ENCODE peak calls at places on chromosomes 13 and 19, in eight cellular contexts. Q is naive thymus-derived CD4-positive, alpha-beta T cell; Y is tibial nerve; L is cardiac muscle cell; Z is fibroblast of mammary gland; N is body of pancreas; V is mucosa of descending colon; H is suprapubic skin. W is an unnamed sample.

GRCh38 chr19:6969490-6969889 is 51.7 kb downstream of the MBD3L2B start:
- DNase-seq in Q (no peak), Y (no peak), L (no peak), Z (no peak), N (no peak), V (no peak), H (no peak), W (no peak)

GRCh38 chr19:2061936-2062729 is 11.1 kb upstream of the MKNK2 start:
- DNase-seq in Q (no peak), Y (no peak), L (no peak), Z (no peak), N (peak), V (peak), H (no peak), W (no peak)

GRCh38 chr19:5358173-5358800 is 17.7 kb upstream of the PTPRS start:
- DNase-seq in Q (no peak), Y (no peak), L (no peak), Z (peak), N (no peak), V (no peak), H (no peak), W (no peak)

GRCh38 chr13:90717451-90717936 is 630.0 kb upstream of the MIR17HG start:
- DNase-seq in Q (no peak), Y (no peak), L (peak), Z (peak), N (no peak), V (no peak), H (no peak), W (peak)

GRCh38 chr13:21011378-21011777 is 50.0 kb downstream of the LATS2 start:
- DNase-seq in Q (no peak), Y (no peak), L (no peak), Z (no peak), N (no peak), V (no peak), H (no peak), W (no peak)

GRCh38 chr13:75618308-75618707 is 17.8 kb upstream of the LMO7 start:
- DNase-seq in Q (no peak), Y (no peak), L (no peak), Z (no peak), N (no peak), V (no peak), H (no peak), W (no peak)

GRCh38 chr13:30870049-30870884 is 35.8 kb upstream of the MEDAG start:
- DNase-seq in Q (no peak), Y (peak), L (peak), Z (peak), N (peak), V (peak), H (peak), W (no peak)

GRCh38 chr13:80924596-80924995 is 583.7 kb upstream of the SPRY2 start:
- DNase-seq in Q (no peak), Y (no peak), L (peak), Z (peak), N (no peak), V (no peak), H (no peak), W (no peak)

GRCh38 chr19:54100560-54100959 is at the start of gene OSCAR:
- DNase-seq in Q (no peak), Y (no peak), L (peak), Z (no peak), N (no peak), V (no peak), H (no peak), W (no peak)

GRCh38 chr13:86002921-86003488 is 203.8 kb upstream of the SLITRK6 start:
- DNase-seq in Q (no peak), Y (no peak), L (no peak), Z (no peak), N (no peak), V (no peak), H (no peak), W (no peak)

GRCh38 chr13:99522288-99522687 is 21.0 kb downstream of the TM9SF2 start:
- DNase-seq in Q (no peak), Y (no peak), L (peak), Z (no peak), N (no peak), V (no peak), H (no peak), W (no peak)

GRCh38 chr13:113183450-113184129 is 24.9 kb downstream of the PCID2 start:
- DNase-seq in Q (no peak), Y (no peak), L (no peak), Z (no peak), N (no peak), V (no peak), H (no peak), W (no peak)

GRCh38 chr13:113184568-113185440 is 23.7 kb downstream of the PCID2 start:
- DNase-seq in Q (no peak), Y (no peak), L (no peak), Z (no peak), N (no peak), V (no peak), H (no peak), W (no peak)

GRCh38 chr13:113187905-113188595 is 20.4 kb downstream of the PCID2 start:
- DNase-seq in Q (no peak), Y (no peak), L (no peak), Z (no peak), N (no peak), V (no peak), H (no peak), W (no peak)

GRCh38 chr13:113186061-113186900 is 22.2 kb downstream of the PCID2 start:
- DNase-seq in Q (no peak), Y (no peak), L (no peak), Z (peak), N (no peak), V (no peak), H (no peak), W (no peak)

GRCh38 chr13:113187263-113187669 is 21.2 kb downstream of the PCID2 start:
- DNase-seq in Q (no peak), Y (peak), L (peak), Z (peak), N (no peak), V (peak), H (peak), W (peak)
- H3K4me3 ChIP-seq in Q (no peak), Y (no peak), L (no peak), Z (peak), N (no peak), V (no peak), H (peak), W (no peak)

GRCh38 chr19:39514840-39515550 is at the start of gene SELENOV:
- DNase-seq in Q (no peak), Y (no peak), L (no peak), Z (no peak), N (peak), V (no peak), H (no peak), W (no peak)

GRCh38 chr19:39516270-39516669 is 1.3 kb downstream of the SELENOV start:
- DNase-seq in Q (no peak), Y (no peak), L (no peak), Z (no peak), N (no peak), V (no peak), H (no peak), W (no peak)

GRCh38 chr19:39517432-39517831 is 2.5 kb downstream of the SELENOV start:
- DNase-seq in Q (no peak), Y (no peak), L (no peak), Z (no peak), N (no peak), V (no peak), H (no peak), W (no peak)

GRCh38 chr19:39512964-39513363 is 2.0 kb upstream of the SELENOV start:
- DNase-seq in Q (no peak), Y (no peak), L (peak), Z (no peak), N (no peak), V (no peak), H (no peak), W (no peak)

GRCh38 chr19:39515551-39516191 is 732 bp downstream of the SELENOV start:
- DNase-seq in Q (no peak), Y (no peak), L (no peak), Z (no peak), N (peak), V (no peak), H (no peak), W (no peak)
- H3K4me3 ChIP-seq in Q (peak), Y (peak), L (peak), Z (no peak), N (no peak), V (no peak), H (peak), W (peak)

DNA sequence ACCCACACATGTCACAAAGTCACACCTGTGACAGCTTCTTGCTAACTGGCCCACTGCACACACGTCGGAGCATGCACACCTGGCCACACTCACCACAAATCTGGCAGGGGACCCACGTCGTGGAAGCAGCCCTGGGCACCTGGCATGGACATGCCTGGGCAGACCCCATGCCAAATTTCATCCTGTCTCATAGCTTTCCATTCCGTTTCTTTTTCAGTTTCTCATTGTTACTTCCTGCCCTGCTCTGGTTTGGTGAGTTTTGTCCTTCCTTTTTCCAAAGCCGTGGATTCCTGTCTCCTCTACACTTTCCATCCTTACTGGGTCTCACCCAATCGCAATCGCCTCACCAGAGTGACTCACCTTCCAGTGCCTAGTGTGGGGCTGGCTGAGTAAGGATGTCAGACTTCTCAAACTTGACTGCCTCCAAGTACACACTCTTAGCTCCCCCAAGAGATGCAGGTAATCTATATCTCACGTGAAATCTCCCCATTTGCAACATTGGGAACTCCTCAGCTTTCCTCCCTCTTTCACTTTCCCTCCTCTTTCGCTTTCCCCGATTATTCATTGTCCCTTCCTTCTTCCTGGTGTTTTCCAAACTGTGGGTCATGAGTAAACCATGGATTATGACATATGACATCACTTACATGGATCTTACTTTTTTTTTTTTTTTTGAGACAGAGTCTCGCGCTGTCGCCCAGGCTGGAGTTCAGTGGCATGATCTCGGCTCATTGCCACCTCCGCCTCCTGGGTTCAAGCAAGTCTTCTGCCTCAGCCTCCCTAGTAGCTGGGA is 1.6 kb upstream of the BBC3 start:
- DNase-seq in Q (no peak), Y (no peak), L (peak), Z (peak), N (no peak), V (peak), H (no peak), W (no peak)
- H3K4me3 ChIP-seq in Q (no peak), Y (no peak), L (no peak), Z (peak), N (no peak), V (peak), H (peak), W (peak)

GRCh38 chr13:112985803-112986408 is 16.9 kb downstream of the MCF2L start:
- DNase-seq in Q (no peak), Y (no peak), L (no peak), Z (no peak), N (no peak), V (no peak), H (no peak), W (no peak)

GRCh38 chr13:112983042-112983305 is 14.0 kb downstream of the MCF2L start:
- DNase-seq in Q (no peak), Y (no peak), L (no peak), Z (no peak), N (no peak), V (no peak), H (no peak), W (no peak)

GRCh38 chr13:112983428-112984196 is 14.6 kb downstream of the MCF2L start:
- DNase-seq in Q (no peak), Y (no peak), L (no peak), Z (no peak), N (no peak), V (peak), H (no peak), W (no peak)

GRCh38 chr13:112984954-112985802 is 16.2 kb downstream of the MCF2L start:
- DNase-seq in Q (no peak), Y (no peak), L (no peak), Z (no peak), N (peak), V (peak), H (no peak), W (no peak)

GRCh38 chr13:112984501-112984900 is 15.5 kb downstream of the MCF2L start:
- DNase-seq in Q (no peak), Y (no peak), L (no peak), Z (no peak), N (no peak), V (no peak), H (no peak), W (no peak)
- H3K4me3 ChIP-seq in Q (no peak), Y (no peak), L (no peak), Z (no peak), N (no peak), V (no peak), H (peak), W (no peak)

GRCh38 chr19:46913198-46913851 is 52.5 kb downstream of the ARHGAP35 start:
- DNase-seq in Q (no peak), Y (no peak), L (peak), Z (no peak), N (no peak), V (no peak), H (no peak), W (no peak)
- H3K4me3 ChIP-seq in Q (no peak), Y (no peak), L (no peak), Z (no peak), N (no peak), V (no peak), H (no peak), W (no peak)

DNA sequence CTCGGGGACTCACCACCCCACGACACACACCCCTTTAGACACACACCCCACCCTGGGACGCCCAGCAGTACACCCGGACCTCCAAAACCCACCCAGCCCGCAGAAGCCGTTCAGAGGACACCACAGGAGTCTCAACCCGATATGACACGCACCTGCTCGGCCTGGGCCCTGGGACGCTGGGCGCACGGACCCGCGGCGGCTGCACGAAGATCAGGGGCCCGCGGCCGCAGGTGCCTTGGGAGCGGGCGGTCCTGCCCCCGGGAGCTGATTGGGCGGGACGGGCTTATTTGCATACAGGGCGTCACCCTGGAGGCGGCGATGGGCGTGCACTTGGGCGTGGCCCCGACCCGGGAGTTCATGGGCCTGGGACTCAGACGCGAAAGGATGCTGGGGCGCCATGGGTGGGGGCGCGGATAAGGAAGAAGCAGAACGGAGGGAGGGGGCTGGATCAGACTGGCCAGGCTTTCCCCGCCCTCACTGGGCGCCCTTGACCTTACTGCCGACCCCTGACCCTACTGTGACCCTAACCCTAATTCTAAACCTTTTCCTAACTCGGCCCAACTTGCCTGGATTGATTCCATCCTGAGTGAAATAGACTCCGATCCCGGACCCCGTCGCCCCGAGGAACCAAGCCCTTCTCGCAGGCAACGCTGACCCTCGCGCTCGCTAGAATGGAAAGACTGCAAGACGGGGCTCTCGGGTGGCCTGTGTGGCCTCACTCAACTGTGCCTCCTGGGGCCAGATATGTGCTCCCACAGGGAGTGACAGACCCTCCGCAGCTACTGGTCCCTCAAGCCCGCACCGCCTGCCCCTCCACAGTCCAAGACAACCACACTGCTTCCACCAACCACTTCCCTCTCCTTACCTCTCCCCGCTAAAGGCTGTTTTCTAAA is at the start of gene MEF2B:
- DNase-seq in Q (peak), Y (peak), L (peak), Z (peak), N (peak), V (peak), H (peak), W (peak)
- H3K4me3 ChIP-seq in Q (peak), Y (peak), L (no peak), Z (no peak), N (no peak), V (no peak), H (peak), W (no peak)

W was measured in kidney epithelial cell.